ENCODE peak calls at places on chromosomes 4 and X, in five cellular contexts. O is stromal cell of bone marrow; B is Jurkat, Clone E6-1; V is right cardiac atrium; Q is neuronal stem cell. Z is an unnamed sample.
A peak's percentile ranks its signal among the peaks of the same experiment; 100 is the strongest.

GRCh38 chr4:86452323-86452995 is 92.6 kb upstream of the MAPK10 start:
- DNase-seq in V (peak; percentile 62), B (no peak), O (no peak), Q (no peak), Z (peak; percentile 19)

GRCh38 chr4:76757418-76757910 is 140.5 kb downstream of the SOWAHB start:
- DNase-seq in B (no peak), O (no peak), Q (no peak), V (no peak), Z (no peak)

GRCh38 chrX:48936429-48937064 is 17.7 kb upstream of the PIM2 start:
- DNase-seq in B (no peak), V (no peak), O (no peak), Q (no peak), Z (no peak)

GRCh38 chrX:120446503-120446902 is 22.6 kb downstream of the LAMP2 start:
- DNase-seq in V (no peak), O (peak; percentile 55), Q (no peak), B (no peak), Z (no peak)

GRCh38 chrX:34893741-34894140 is 48.9 kb upstream of the FAM47B start:
- DNase-seq in B (no peak), Q (no peak), V (no peak), O (no peak), Z (no peak)

GRCh38 chr4:152850377-152850776 is 70.6 kb downstream of the ARFIP1 start:
- DNase-seq in B (no peak), Q (no peak), V (no peak), O (no peak), Z (no peak)

GRCh38 chr4:77187231-77187630 is 30.2 kb downstream of the CCNG2 start:
- DNase-seq in V (no peak), B (no peak), O (no peak), Q (no peak), Z (no peak)

GRCh38 chrX:13550346-13550745 is 19.1 kb upstream of the EGFL6 start:
- DNase-seq in O (no peak), V (no peak), Q (no peak), B (no peak), Z (no peak)

GRCh38 chrX:23980063-23980462 is 46.9 kb downstream of the KLHL15 start:
- DNase-seq in V (no peak), O (no peak), Q (no peak), B (no peak), Z (no peak)

GRCh38 chrX:119759333-119759766 is 962 bp downstream of the SOWAHD start:
- DNase-seq in Q (no peak), V (no peak), O (no peak), B (no peak), Z (no peak)

GRCh38 chrX:56802921-56803848 is 74.1 kb downstream of the NBDY start:
- DNase-seq in O (peak; percentile 56), Q (peak; percentile 48), B (no peak), V (peak; percentile 93), Z (peak; percentile 84)

GRCh38 chrX:141314441-141314840 is 72.1 kb upstream of the SPANXC start:
- DNase-seq in B (no peak), O (no peak), V (no peak), Q (no peak), Z (no peak)

GRCh38 chrX:75337525-75337924 is 63.6 kb downstream of the UPRT start:
- DNase-seq in Q (no peak), O (no peak), B (no peak), V (no peak), Z (no peak)

GRCh38 chr4:62399242-62399641 is 1199.1 kb downstream of the ADGRL3 start:
- DNase-seq in B (peak; percentile 15), V (no peak), Q (no peak), O (no peak), Z (no peak)

GRCh38 chr4:74529284-74530041 is 84.5 kb downstream of the AREG start:
- DNase-seq in V (no peak), O (no peak), B (no peak), Q (no peak), Z (no peak)

GRCh38 chr4:152903658-152904057 is 32.5 kb upstream of the FHDC1 start:
- DNase-seq in B (no peak), Q (no peak), V (no peak), O (no peak), Z (no peak)

GRCh38 chrX:151177141-151178027 is 1.0 kb downstream of the GPR50 start:
- DNase-seq in O (no peak), B (no peak), Q (peak; percentile 48), V (peak; percentile 46), Z (no peak)

GRCh38 chr4:184417802-184418511 is 56.4 kb downstream of the IRF2 start:
- DNase-seq in O (peak; percentile 64), V (no peak), B (no peak), Q (no peak), Z (no peak)

GRCh38 chr4:83850435-83850834 is 314.5 kb downstream of the GPAT3 start:
- DNase-seq in Q (no peak), V (no peak), B (no peak), O (no peak), Z (no peak)

GRCh38 chr4:113069212-113069892 is 19.9 kb downstream of the ANK2 start:
- DNase-seq in O (peak; percentile 33), V (no peak), Q (no peak), B (no peak), Z (no peak)

Z was measured in ovary.